ENCODE peak calls at places on chromosomes 1 and 21, in five cellular contexts. K is activated gamma-delta T cell treated with anti-CD3 and anti-CD28 coated beads, Interleukin-2, amount 50 U/mL, for 16 hours; W is NCI-H2107; I is HAP-1; M is CD8-positive, alpha-beta memory T cell. E is an unnamed sample.

GRCh38 chr1:208154040-208154439 is 90.1 kb downstream of the PLXNA2 start:
- DNase-seq in I (no peak), K (no peak), W (peak; percentile 75), M (no peak), E (no peak)

GRCh38 chr1:125119024-125119441 is 3934.3 kb downstream of the SRGAP2C start:
- DNase-seq in M (no peak), I (no peak), W (no peak), K (no peak), E (no peak)

GRCh38 chr1:165871311-165872067 is 44.1 kb downstream of the UCK2 start:
- DNase-seq in W (no peak), M (peak; percentile 45), K (peak; percentile 31), I (peak; percentile 72), E (no peak)

GRCh38 chr1:65995928-65996327 is 203.2 kb downstream of the PDE4B start:
- DNase-seq in I (no peak), M (no peak), W (no peak), K (no peak), E (no peak)

GRCh38 chr1:193183019-193183643 is 3.3 kb downstream of the B3GALT2 start:
- DNase-seq in W (peak; percentile 17), K (no peak), I (peak; percentile 21), M (peak; percentile 47), E (peak; percentile 49)

GRCh38 chr1:228152097-228152917 is 2.6 kb downstream of the GJC2 start:
- DNase-seq in K (no peak), W (no peak), I (no peak), M (no peak), E (no peak)

GRCh38 chr1:201676061-201676644 is 137.2 kb downstream of the NAV1 start:
- DNase-seq in K (no peak), I (no peak), M (no peak), W (peak; percentile 41), E (no peak)

GRCh38 chr1:63294797-63295594 is 27.4 kb upstream of the FOXD3 start:
- DNase-seq in I (no peak), M (no peak), W (no peak), K (no peak), E (no peak)

GRCh38 chr1:27539901-27540861 is 50.2 kb upstream of the WASF2 start:
- DNase-seq in W (no peak), I (no peak), M (no peak), K (no peak), E (no peak)

GRCh38 chr1:175521265-175522040 is 221.9 kb downstream of the TNR start:
- DNase-seq in W (no peak), K (no peak), I (no peak), M (no peak), E (no peak)

GRCh38 chr1:36093919-36094318 is 5.2 kb downstream of the ADPRS start:
- DNase-seq in I (no peak), K (no peak), M (no peak), W (no peak), E (no peak)

GRCh38 chr1:168865850-168866620 is 137.0 kb upstream of the DPT start:
- DNase-seq in W (no peak), I (no peak), M (no peak), K (no peak), E (no peak)

GRCh38 chr1:3410435-3410915 is 44.0 kb upstream of the ARHGEF16 start:
- DNase-seq in K (no peak), I (no peak), M (no peak), W (no peak), E (no peak)

GRCh38 chr1:185408675-185409270 is 91.7 kb upstream of the IVNS1ABP start:
- DNase-seq in K (no peak), M (no peak), I (no peak), W (no peak), E (no peak)

GRCh38 chr21:39860600-39860999 is 6.6 kb upstream of the PCP4 start:
- DNase-seq in I (no peak), M (no peak), K (no peak), W (no peak), E (no peak)

GRCh38 chr1:101388904-101389546 is 152.2 kb downstream of the S1PR1 start:
- DNase-seq in K (no peak), M (no peak), W (no peak), I (no peak), E (no peak)

GRCh38 chr1:78323311-78323710 is 167.5 kb upstream of the PTGFR start:
- DNase-seq in W (no peak), K (no peak), M (no peak), I (no peak), E (no peak)

GRCh38 chr1:87418048-87418447 is 89.4 kb downstream of the LMO4 start:
- DNase-seq in I (no peak), K (no peak), W (no peak), M (no peak), E (no peak)

GRCh38 chr1:202588644-202589189 is 121.5 kb downstream of the SYT2 start:
- DNase-seq in M (no peak), I (no peak), K (no peak), W (no peak), E (no peak)

GRCh38 chr1:151763990-151764389 is 694 bp upstream of the MRPL9 start:
- DNase-seq in K (no peak), M (no peak), I (no peak), W (no peak), E (no peak)

GRCh38 chr1:62295921-62296451 is 23.2 kb downstream of the KANK4 start:
- DNase-seq in W (no peak), I (peak; percentile 83), K (no peak), M (peak; percentile 6), E (no peak)

GRCh38 chr1:207259391-207259790 is 62.1 kb upstream of the CD55 start:
- DNase-seq in M (no peak), W (no peak), I (peak; percentile 9), K (no peak), E (no peak)

GRCh38 chr1:41805771-41806471 is 112.8 kb downstream of the HIVEP3 start:
- DNase-seq in M (peak; percentile 29), W (no peak), I (no peak), K (peak; percentile 23), E (no peak)

GRCh38 chr1:162197615-162198497 is 128.4 kb downstream of the NOS1AP start:
- DNase-seq in W (no peak), M (no peak), K (no peak), I (no peak), E (no peak)

GRCh38 chr1:35499652-35500176 is 57.5 kb downstream of the KIAA0319L start:
- DNase-seq in M (no peak), K (no peak), W (no peak), I (no peak), E (no peak)

GRCh38 chr1:156852414-156852874 is 6.5 kb downstream of the INSRR start:
- DNase-seq in M (no peak), W (peak; percentile 60), K (no peak), I (no peak), E (peak; percentile 73)

GRCh38 chr1:219518168-219518905 is 94.6 kb downstream of the ZC3H11B start:
- DNase-seq in W (no peak), K (no peak), I (no peak), M (no peak), E (no peak)

GRCh38 chr1:31511848-31512615 is 64.3 kb upstream of the TINAGL1 start:
- DNase-seq in M (no peak), I (no peak), K (no peak), W (no peak), E (no peak)

GRCh38 chr1:174157157-174157806 is 2.0 kb upstream of the RABGAP1L start:
- DNase-seq in M (no peak), W (no peak), I (no peak), K (no peak), E (no peak)

GRCh38 chr21:26849428-26850115 is 4.4 kb upstream of the ADAMTS1 start:
- DNase-seq in K (no peak), M (no peak), W (no peak), I (peak; percentile 49), E (no peak)

GRCh38 chr1:50458507-50458906 is 35.3 kb upstream of the DMRTA2 start:
- DNase-seq in W (no peak), K (no peak), M (no peak), I (no peak), E (no peak)

GRCh38 chr1:24892188-24893153 is 37.6 kb downstream of the RUNX3 start:
- DNase-seq in K (no peak), W (no peak), I (no peak), M (no peak), E (no peak)

GRCh38 chr1:218068241-218068640 is 216.9 kb upstream of the RRP15 start:
- DNase-seq in M (no peak), K (no peak), W (no peak), I (no peak), E (no peak)

GRCh38 chr1:72186733-72187307 is 95.5 kb downstream of the NEGR1 start:
- DNase-seq in I (no peak), K (no peak), M (no peak), W (no peak), E (no peak)

GRCh38 chr1:45746922-45747321 is 3.5 kb downstream of the IPP start:
- DNase-seq in K (no peak), M (no peak), W (no peak), I (no peak), E (no peak)

GRCh38 chr1:31924839-31925238 is 13.3 kb downstream of the PTP4A2 start:
- DNase-seq in I (no peak), W (no peak), M (no peak), K (no peak), E (no peak)

E was measured in NCI-H2081 treated with DMSO at 0.1 percent for 48 hours.